ENCODE peak calls at places on chromosomes 2 and 18, in five cellular contexts. T is anterior cingulate cortex; W is astrocyte of the cerebellum; P is Ammon's horn; Y is stimulated activated naive CD8-positive, alpha-beta T cell treated with anti-CD3 and anti-CD28 coated beads, Interleukin-15, Interleukin-2, amounts not matched to agents 100 U/mL and 50 U/mL, for 24 hours. J is an unnamed sample.

GRCh38 chr2:170512271-170512670 is 202.9 kb upstream of the SP5 start:
- DNase-seq in T (peak), W (no peak), P (peak), Y (no peak), J (no peak)

GRCh38 chr2:70596293-70596692 is 42.7 kb upstream of the TGFA start:
- DNase-seq in T (no peak), W (no peak), P (no peak), Y (no peak), J (no peak)

GRCh38 chr18:35143615-35144596 is 96.9 kb upstream of the ZNF397 start:
- DNase-seq in T (peak), W (peak), P (peak), Y (peak), J (peak)

GRCh38 chr2:605674-606608 is 71.3 kb downstream of the TMEM18 start:
- DNase-seq in T (no peak), W (no peak), P (no peak), Y (no peak), J (no peak)

GRCh38 chr2:120289221-120289906 is 36.7 kb downstream of the RALB start:
- DNase-seq in T (no peak), W (no peak), P (no peak), Y (no peak), J (no peak)

GRCh38 chr2:43592443-43592842 is 3.4 kb downstream of the THADA start:
- DNase-seq in T (no peak), W (no peak), P (no peak), Y (no peak), J (no peak)

GRCh38 chr18:11654736-11655604 is 34.1 kb upstream of the GNAL start:
- DNase-seq in T (peak), W (no peak), P (peak), Y (peak), J (no peak)

GRCh38 chr2:101308432-101309210 is at the start of gene RNF149:
- DNase-seq in T (peak), W (peak), P (peak), Y (peak), J (peak)

GRCh38 chr18:49051323-49051967 is 100.7 kb upstream of the SMAD7 start:
- DNase-seq in T (no peak), W (no peak), P (no peak), Y (no peak), J (no peak)

GRCh38 chr2:58030789-58031188 is 15.8 kb upstream of the VRK2 start:
- DNase-seq in T (no peak), W (no peak), P (no peak), Y (no peak), J (no peak)

GRCh38 chr2:120243211-120243610 is 9.4 kb upstream of the RALB start:
- DNase-seq in T (no peak), W (no peak), P (no peak), Y (no peak), J (no peak)

GRCh38 chr2:154697422-154698237 is 865 bp upstream of the KCNJ3 start:
- DNase-seq in T (peak), W (no peak), P (peak), Y (peak), J (peak)

GRCh38 chr2:68279691-68280090 is 27.4 kb upstream of the PPP3R1 start:
- DNase-seq in T (no peak), W (no peak), P (no peak), Y (no peak), J (no peak)

GRCh38 chr2:45872211-45872610 is 220.7 kb downstream of the PRKCE start:
- DNase-seq in T (no peak), W (no peak), P (no peak), Y (no peak), J (no peak)

GRCh38 chr2:191636235-191636543 is 41.7 kb upstream of the NABP1 start:
- DNase-seq in T (no peak), W (peak), P (no peak), Y (no peak), J (no peak)

GRCh38 chr2:98482362-98482761 is 37.7 kb downstream of the INPP4A start:
- DNase-seq in T (no peak), W (no peak), P (no peak), Y (no peak), J (no peak)

GRCh38 chr2:240412975-240413812 is 22.3 kb upstream of the GPC1 start:
- DNase-seq in T (no peak), W (no peak), P (no peak), Y (no peak), J (no peak)